ENCODE peak calls at places on chromosomes 3 and 15, in seven cellular contexts. H is SK-N-SH, X is H1, B is K562, Z is HCT116, K is GM12878, F is HepG2. C is an unnamed sample.

GRCh38 chr15:75203908-75204263 is 2.2 kb downstream of the C15orf39 start:
- DNase-seq in H (no peak), X (no peak), B (no peak), Z (no peak), K (no peak), F (no peak), C (no peak)

GRCh38 chr3:134327594-134327975 is 46.7 kb downstream of the AMOTL2 start:
- DNase-seq in H (no peak), X (no peak), B (no peak), Z (no peak), K (no peak), F (no peak), C (peak)

GRCh38 chr3:71129611-71130515 is 453.7 kb downstream of the FOXP1 start:
- DNase-seq in H (no peak), X (no peak), B (no peak), Z (no peak), K (no peak), F (no peak), C (no peak)

GRCh38 chr15:51114437-51115119 is 19.9 kb upstream of the TNFAIP8L3 start:
- DNase-seq in H (no peak), X (no peak), B (no peak), Z (no peak), K (no peak), F (no peak), C (no peak)

GRCh38 chr3:191246628-191247027 is 47.6 kb downstream of the OSTN start:
- DNase-seq in H (no peak), X (no peak), B (no peak), Z (peak), K (no peak), F (no peak), C (no peak)

GRCh38 chr3:100581650-100582049 is 27.8 kb upstream of the ADGRG7 start:
- DNase-seq in H (no peak), X (no peak), B (no peak), Z (no peak), K (no peak), F (no peak), C (no peak)

GRCh38 chr3:78724886-78725285 is 1042.9 kb downstream of the ROBO1 start:
- DNase-seq in H (no peak), X (no peak), B (no peak), Z (no peak), K (no peak), F (no peak), C (no peak)

GRCh38 chr15:56732135-56732880 is 1.0 kb downstream of the ZNF280D start:
- DNase-seq in H (peak), X (no peak), B (no peak), Z (no peak), K (no peak), F (peak), C (no peak)

GRCh38 chr3:107775958-107776357 is 253.2 kb downstream of the BBX start:
- DNase-seq in H (no peak), X (no peak), B (no peak), Z (no peak), K (no peak), F (no peak), C (no peak)

GRCh38 chr3:109887293-109887692 is 549.9 kb upstream of the DPPA4 start:
- DNase-seq in H (no peak), X (no peak), B (no peak), Z (no peak), K (no peak), F (no peak), C (no peak)

GRCh38 chr15:68228143-68228970 is 1.2 kb downstream of the CLN6 start:
- DNase-seq in H (peak), X (no peak), B (peak), Z (no peak), K (no peak), F (no peak), C (no peak)

GRCh38 chr3:13144163-13145023 is 71.2 kb upstream of the IQSEC1 start:
- DNase-seq in H (no peak), X (no peak), B (no peak), Z (no peak), K (no peak), F (no peak), C (no peak)

GRCh38 chr3:186971578-186971977 is 41.3 kb downstream of the ST6GAL1 start:
- DNase-seq in H (no peak), X (no peak), B (no peak), Z (no peak), K (no peak), F (no peak), C (peak)

GRCh38 chr3:117790256-117790987 is 1080.8 kb downstream of the TUSC7 start:
- DNase-seq in H (no peak), X (no peak), B (no peak), Z (no peak), K (no peak), F (no peak), C (no peak)

GRCh38 chr3:142802891-142803290 is 79.1 kb downstream of the TRPC1 start:
- DNase-seq in H (no peak), X (no peak), B (no peak), Z (no peak), K (no peak), F (no peak), C (no peak)

GRCh38 chr3:50418845-50419244 is 59.5 kb upstream of the TMEM115 start:
- DNase-seq in H (no peak), X (no peak), B (peak), Z (no peak), K (no peak), F (no peak), C (no peak)

GRCh38 chr3:171967932-171968678 is 71.3 kb upstream of the FNDC3B start:
- DNase-seq in H (no peak), X (no peak), B (no peak), Z (no peak), K (no peak), F (no peak), C (no peak)

GRCh38 chr15:82830427-82831173 is 21.2 kb downstream of the WHAMM start:
- DNase-seq in H (no peak), X (no peak), B (no peak), Z (no peak), K (no peak), F (no peak), C (no peak)

GRCh38 chr15:46441294-46442062 is 806.6 kb downstream of the SQOR start:
- DNase-seq in H (no peak), X (no peak), B (no peak), Z (no peak), K (no peak), F (no peak), C (no peak)

GRCh38 chr3:140265269-140265668 is 330.3 kb downstream of the CLSTN2 start:
- DNase-seq in H (no peak), X (no peak), B (no peak), Z (no peak), K (no peak), F (no peak), C (no peak)

GRCh38 chr3:171598990-171599389 is 138.8 kb upstream of the TNIK start:
- DNase-seq in H (no peak), X (no peak), B (no peak), Z (no peak), K (no peak), F (no peak), C (no peak)

GRCh38 chr3:139540686-139541085 is 1.1 kb upstream of the RBP1 start:
- DNase-seq in H (peak), X (no peak), B (no peak), Z (no peak), K (no peak), F (no peak), C (no peak)

GRCh38 chr3:8555705-8556314 is 54.2 kb downstream of the LMCD1 start:
- DNase-seq in H (peak), X (no peak), B (no peak), Z (no peak), K (no peak), F (no peak), C (no peak)

GRCh38 chr3:52518723-52519444 is 14.8 kb downstream of the NT5DC2 start:
- DNase-seq in H (peak), X (no peak), B (peak), Z (no peak), K (no peak), F (no peak), C (peak)
- TF ChIP-seq JUND in H (no peak), X (no peak), B (no peak), Z (no peak), K (no peak), F (no peak), C (no peak)

DNA sequence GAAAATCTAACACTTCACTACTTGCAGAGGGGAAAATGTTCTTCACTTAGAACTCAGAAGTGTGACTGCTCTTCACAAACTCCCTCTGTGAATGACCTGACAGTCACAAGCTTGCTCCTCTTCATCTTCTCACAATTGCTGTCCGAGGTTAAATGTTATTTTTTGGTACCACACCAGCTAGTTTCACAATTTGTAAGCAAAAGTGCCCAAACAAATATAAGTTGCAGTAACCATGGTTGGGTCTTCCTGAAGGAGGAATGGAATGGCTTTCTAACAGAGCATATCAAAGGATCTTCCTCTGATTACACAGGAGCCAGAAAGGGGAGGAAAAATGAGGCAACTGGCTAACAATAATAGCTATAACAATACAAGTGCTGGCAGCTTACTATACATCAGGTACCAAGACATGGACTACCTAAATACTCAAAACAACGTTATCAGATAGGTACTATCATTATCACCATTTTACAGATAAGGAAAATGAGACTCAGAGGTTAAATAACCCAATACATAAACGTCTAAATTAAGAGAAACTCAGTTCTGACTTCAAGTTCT is 90.4 kb downstream of the WWTR1 start:
- DNase-seq in H (no peak), X (no peak), B (no peak), Z (no peak), K (no peak), F (no peak), C (no peak)
- TF ChIP-seq JUND in H (no peak), X (no peak), B (no peak), Z (no peak), K (no peak), F (no peak), C (no peak)

DNA sequence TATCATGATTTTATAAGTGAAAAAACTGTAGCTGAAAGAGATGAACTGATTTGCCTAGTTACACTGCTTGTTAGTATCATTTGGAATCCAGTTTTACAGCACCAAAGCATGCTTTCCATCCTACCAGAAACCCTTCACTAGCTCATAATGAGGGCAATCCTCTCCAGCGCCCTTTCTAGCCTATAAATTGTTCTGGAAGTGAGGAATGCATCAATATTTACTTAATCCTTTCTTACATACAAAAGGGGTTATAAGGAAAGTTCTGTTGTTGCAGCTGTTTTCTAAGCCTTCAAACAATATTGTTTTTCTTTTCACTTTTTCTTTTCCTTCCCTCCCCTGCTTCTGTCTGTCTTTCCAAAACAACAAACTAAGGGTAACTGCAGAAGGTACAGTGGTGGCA is 11.0 kb upstream of the PCCB start:
- DNase-seq in H (no peak), X (no peak), B (no peak), Z (no peak), K (no peak), F (peak), C (peak)
- TF ChIP-seq JUND in H (no peak), X (no peak), B (no peak), Z (no peak), K (no peak), F (no peak), C (no peak)

GRCh38 chr15:40409366-40409765 is 3.8 kb downstream of the IVD start:
- DNase-seq in H (no peak), X (no peak), B (no peak), Z (no peak), K (no peak), F (no peak), C (peak)
- TF ChIP-seq JUND in H (no peak), X (no peak), B (no peak), Z (no peak), K (no peak), F (no peak), C (no peak)

C was measured in T47D.